ENCODE peak calls at places on chromosomes 7 and 10, in nine cellular contexts. D is upper lobe of left lung; J is transverse colon; P is Panc1; O is CD8-positive, alpha-beta memory T cell; F is heart right ventricle; Y is mammary epithelial cell; B is body of pancreas; S is lower lobe of right lung. Q is an unnamed sample. For H3K4me1, the result is how much of the 10 kb centered on the place peaks cover.

GRCh38 chr7:151276651-151277590 is 28.4 kb upstream of the SMARCD3 start:
- DNase-seq in D (peak), J (peak), P (no peak), O (peak), F (peak), Y (peak), B (peak), S (peak), Q (no peak)

GRCh38 chr10:101889256-101890210 is 45.9 kb upstream of the KCNIP2 start:
- DNase-seq in D (peak), J (peak), P (peak), O (peak), F (peak), Y (peak), B (peak), S (peak), Q (peak)

GRCh38 chr10:99387071-99387470 is 43.4 kb downstream of the GOT1 start:
- DNase-seq in D (no peak), J (no peak), P (no peak), O (no peak), F (no peak), Y (no peak), B (no peak), S (no peak), Q (no peak)

GRCh38 chr10:48594371-48594770 is 10.5 kb downstream of the ARHGAP22 start:
- DNase-seq in D (no peak), J (no peak), P (no peak), O (no peak), F (no peak), Y (no peak), B (no peak), S (no peak), Q (peak)

GRCh38 chr10:36683421-36683820 is 442.0 kb upstream of the ANKRD30A start:
- DNase-seq in D (no peak), J (no peak), P (no peak), O (no peak), F (no peak), Y (no peak), B (no peak), S (no peak), Q (no peak)

GRCh38 chr10:88802430-88802829 is at the start of gene LIPM:
- DNase-seq in D (no peak), J (no peak), P (no peak), O (no peak), F (no peak), Y (no peak), B (no peak), S (no peak), Q (no peak)

GRCh38 chr10:29377333-29377961 is 88.6 kb downstream of the LYZL1 start:
- DNase-seq in D (no peak), J (no peak), P (no peak), O (no peak), F (no peak), Y (peak), B (no peak), S (no peak), Q (no peak)

GRCh38 chr7:155862516-155863257 is 50.4 kb upstream of the SHH start:
- DNase-seq in D (no peak), J (no peak), P (no peak), O (no peak), F (no peak), Y (no peak), B (no peak), S (no peak), Q (no peak)

GRCh38 chr7:150806863-150807262 is 6.3 kb downstream of the TMEM176A start:
- DNase-seq in D (no peak), J (no peak), P (no peak), O (no peak), F (no peak), Y (no peak), B (no peak), S (no peak), Q (no peak)

GRCh38 chr7:24703296-24703695 is 54.0 kb downstream of the GSDME start:
- DNase-seq in D (no peak), J (no peak), P (no peak), O (no peak), F (no peak), Y (peak), B (no peak), S (no peak), Q (no peak)

GRCh38 chr7:26399309-26399610 is 107.6 kb downstream of the SNX10 start:
- DNase-seq in D (peak), J (no peak), P (no peak), O (no peak), F (peak), Y (no peak), B (peak), S (peak), Q (no peak)

GRCh38 chr7:3277604-3278572 is 23.2 kb upstream of the SDK1 start:
- DNase-seq in D (no peak), J (no peak), P (no peak), O (no peak), F (no peak), Y (no peak), B (no peak), S (no peak), Q (no peak)

GRCh38 chr7:68911754-68912153 is 686.5 kb upstream of the AUTS2 start:
- DNase-seq in D (no peak), J (no peak), P (no peak), O (no peak), F (no peak), Y (no peak), B (no peak), S (no peak), Q (no peak)

GRCh38 chr7:128693373-128694015 is 21.4 kb downstream of the GARIN1A start:
- DNase-seq in D (no peak), J (no peak), P (no peak), O (no peak), F (no peak), Y (no peak), B (no peak), S (no peak), Q (no peak)

GRCh38 chr10:88243847-88244730 is 339.0 kb downstream of the RNLS start:
- DNase-seq in D (no peak), J (peak), P (no peak), O (no peak), F (peak), Y (no peak), B (peak), S (peak), Q (peak)

GRCh38 chr10:119502214-119502613 is 40.3 kb downstream of the RGS10 start:
- DNase-seq in D (no peak), J (peak), P (no peak), O (peak), F (no peak), Y (no peak), B (no peak), S (no peak), Q (no peak)

DNA sequence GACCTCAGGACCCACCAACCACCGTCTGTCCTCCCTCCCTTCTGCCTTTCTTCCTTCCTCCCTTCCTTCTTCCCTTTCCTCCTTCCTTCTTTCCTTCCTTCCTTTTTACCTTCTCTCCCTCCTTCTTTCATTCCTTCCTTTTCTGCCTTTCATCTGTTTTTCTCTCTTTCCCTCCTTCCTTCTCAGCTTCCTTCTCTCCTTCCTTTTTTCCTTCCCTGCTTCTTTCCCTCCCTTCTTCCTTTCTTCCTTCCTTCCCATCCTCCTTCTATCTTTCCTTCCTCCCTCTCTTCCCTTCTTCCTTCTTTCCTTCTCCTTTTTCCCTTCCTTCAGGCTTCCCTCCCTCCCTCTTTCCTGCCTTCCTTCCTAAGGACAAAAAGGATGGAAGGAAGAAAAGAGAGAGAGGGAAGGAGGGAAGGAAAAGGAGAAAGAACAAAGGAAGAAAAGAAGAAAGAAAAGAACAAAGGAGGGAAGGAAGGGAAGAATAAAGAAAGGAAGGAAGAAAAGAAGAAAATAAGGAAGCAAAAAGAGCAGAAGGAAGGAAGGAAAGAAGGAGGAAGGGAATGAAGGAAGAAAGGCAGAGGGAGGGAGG is 405.0 kb downstream of the GRID1 start:
- DNase-seq in D (no peak), J (no peak), P (no peak), O (no peak), F (no peak), Y (no peak), B (no peak), S (no peak), Q (no peak)
- H3K4me1 ChIP-seq in D (under half), J (under half), P (under half), O (under half), F (under half), Y (under half), B (under half), S (under half), Q (under half)

GRCh38 chr10:110077436-110078120 is 69.8 kb downstream of the ADD3 start:
- DNase-seq in D (no peak), J (no peak), P (no peak), O (no peak), F (no peak), Y (peak), B (no peak), S (no peak), Q (no peak)
- H3K4me1 ChIP-seq in D (half or more), J (under half), P (under half), O (half or more), F (under half), Y (half or more), B (half or more), S (half or more), Q (under half)

GRCh38 chr7:28292826-28293528 is 112.4 kb upstream of the JAZF1 start:
- DNase-seq in D (no peak), J (no peak), P (no peak), O (no peak), F (no peak), Y (no peak), B (no peak), S (no peak), Q (no peak)
- H3K4me1 ChIP-seq in D (under half), J (under half), P (under half), O (under half), F (under half), Y (under half), B (under half), S (under half), Q (under half)

GRCh38 chr10:124961248-124961570 is 19.3 kb downstream of the ZRANB1 start:
- DNase-seq in D (no peak), J (no peak), P (no peak), O (no peak), F (no peak), Y (no peak), B (no peak), S (no peak), Q (no peak)
- H3K4me1 ChIP-seq in D (under half), J (under half), P (under half), O (under half), F (under half), Y (under half), B (under half), S (under half), Q (under half)

GRCh38 chr7:49243521-49243920 is 319.2 kb downstream of the CDC14C start:
- DNase-seq in D (no peak), J (no peak), P (no peak), O (no peak), F (no peak), Y (no peak), B (no peak), S (no peak), Q (no peak)

GRCh38 chr7:49247759-49248158 is 323.4 kb downstream of the CDC14C start:
- DNase-seq in D (no peak), J (no peak), P (no peak), O (no peak), F (no peak), Y (no peak), B (no peak), S (no peak), Q (no peak)

GRCh38 chr7:49245062-49245461 is 320.7 kb downstream of the CDC14C start:
- DNase-seq in D (no peak), J (no peak), P (no peak), O (no peak), F (no peak), Y (no peak), B (no peak), S (no peak), Q (no peak)

GRCh38 chr7:49244543-49244942 is 320.2 kb downstream of the CDC14C start:
- DNase-seq in D (no peak), J (no peak), P (no peak), O (no peak), F (no peak), Y (no peak), B (no peak), S (no peak), Q (no peak)
- H3K4me1 ChIP-seq in D (under half), J (under half), P (under half), O (under half), F (under half), Y (under half), B (under half), S (under half), Q (under half)

GRCh38 chr10:24349379-24350110 is 140.6 kb downstream of the KIAA1217 start:
- DNase-seq in D (no peak), J (no peak), P (no peak), O (no peak), F (no peak), Y (peak), B (no peak), S (no peak), Q (no peak)
- H3K4me1 ChIP-seq in D (under half), J (under half), P (under half), O (under half), F (under half), Y (under half), B (under half), S (under half), Q (half or more)

DNA sequence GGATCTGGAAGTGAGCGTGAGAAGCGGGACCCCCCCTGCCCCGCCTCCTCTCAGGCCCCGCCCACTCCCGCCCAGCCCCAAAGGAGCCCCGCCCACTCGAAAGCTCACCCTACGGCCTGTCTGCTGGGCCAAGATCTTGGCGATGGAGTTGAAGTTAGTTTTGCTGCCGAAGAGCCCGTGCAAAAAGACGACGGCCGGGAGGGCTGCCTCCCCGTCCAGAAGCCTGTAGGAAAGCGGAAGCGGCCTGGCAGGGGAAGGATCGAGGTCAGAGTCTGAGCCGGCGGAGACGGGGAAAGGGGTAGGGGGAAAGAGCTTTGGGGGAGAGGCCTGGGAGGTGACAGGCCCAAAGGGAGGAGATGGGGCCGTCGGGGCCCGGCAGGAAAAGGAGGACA is 386 bp downstream of the ABHD11 start:
- DNase-seq in D (peak), J (peak), P (no peak), O (peak), F (peak), Y (no peak), B (peak), S (peak), Q (no peak)
- H3K4me1 ChIP-seq in D (under half), J (under half), P (half or more), O (under half), F (under half), Y (under half), B (half or more), S (under half), Q (under half)